ENCODE peak calls at places on chromosome 16, in nine cellular contexts. N is fibroblast of pulmonary artery; O is CD8-positive, alpha-beta T cell; I is keratinocyte; D is AG10803; P is epithelial cell of esophagus; W is endothelial cell; B is transverse colon; Q is tibial nerve. J is an unnamed sample.

GRCh38 chr16:35011-35775 is 18.2 kb downstream of the POLR3K start:
- DNase-seq in O (no peak), I (no peak), D (no peak), B (no peak), P (peak; percentile 22), W (no peak), N (no peak), Q (no peak), J (no peak)

GRCh38 chr16:90018297-90019200 is 707 bp downstream of the DBNDD1 start:
- DNase-seq in O (no peak), P (peak; percentile 39), D (no peak), W (peak; percentile 31), B (peak; percentile 52), N (no peak), Q (no peak), I (no peak), J (no peak)

GRCh38 chr16:66899945-66900688 is 18.6 kb downstream of the CDH16 start:
- DNase-seq in Q (peak; percentile 65), B (peak; percentile 86), D (peak; percentile 51), O (no peak), P (peak; percentile 81), W (peak; percentile 30), I (no peak), N (peak; percentile 78), J (no peak)

GRCh38 chr16:56389554-56389953 is 35.8 kb downstream of the AMFR start:
- DNase-seq in Q (no peak), D (peak; percentile 97), N (peak; percentile 88), W (no peak), B (no peak), O (no peak), I (peak; percentile 38), P (peak; percentile 86), J (no peak)

GRCh38 chr16:29030086-29030840 is 45.4 kb downstream of the LAT start:
- DNase-seq in D (no peak), I (no peak), Q (no peak), B (no peak), P (no peak), W (no peak), N (no peak), O (no peak), J (no peak)

GRCh38 chr16:56618138-56618537 is 7.4 kb upstream of the MT1E start:
- DNase-seq in N (no peak), D (no peak), W (no peak), O (no peak), B (no peak), Q (no peak), I (no peak), P (no peak), J (no peak)

GRCh38 chr16:20874088-20874581 is 26.0 kb downstream of the DCUN1D3 start:
- DNase-seq in I (no peak), W (no peak), N (no peak), Q (no peak), O (no peak), D (peak; percentile 21), B (no peak), P (no peak), J (no peak)

GRCh38 chr16:88940196-88941050 is 36.6 kb downstream of the CBFA2T3 start:
- DNase-seq in N (no peak), O (no peak), I (no peak), B (no peak), Q (no peak), P (no peak), W (no peak), D (no peak), J (peak; percentile 69)

GRCh38 chr16:84545114-84545737 is 40.8 kb upstream of the MEAK7 start:
- DNase-seq in Q (no peak), I (no peak), O (no peak), W (no peak), P (no peak), B (no peak), D (no peak), N (no peak), J (no peak)

GRCh38 chr16:1528921-1529537 is 4.4 kb upstream of the TMEM204 start:
- DNase-seq in O (no peak), W (no peak), D (no peak), I (no peak), P (no peak), Q (no peak), B (no peak), N (no peak), J (no peak)

GRCh38 chr16:19008770-19009169 is 25.0 kb downstream of the TMC7 start:
- DNase-seq in P (peak; percentile 48), O (no peak), N (peak; percentile 22), I (no peak), D (peak; percentile 84), W (no peak), B (no peak), Q (no peak), J (no peak)

GRCh38 chr16:31874354-31875111 is 926 bp downstream of the ZNF267 start:
- DNase-seq in Q (no peak), D (peak; percentile 56), W (no peak), B (no peak), O (no peak), I (no peak), P (peak; percentile 83), N (peak; percentile 50), J (peak; percentile 52)

GRCh38 chr16:24731722-24732419 is 2.4 kb downstream of the TNRC6A start:
- DNase-seq in O (no peak), B (no peak), W (no peak), N (no peak), Q (no peak), D (no peak), I (no peak), P (no peak), J (no peak)

GRCh38 chr16:981695-982151 is at the start of gene SOX8:
- DNase-seq in O (no peak), I (no peak), B (no peak), D (no peak), N (no peak), Q (no peak), W (no peak), P (no peak), J (no peak)

DNA sequence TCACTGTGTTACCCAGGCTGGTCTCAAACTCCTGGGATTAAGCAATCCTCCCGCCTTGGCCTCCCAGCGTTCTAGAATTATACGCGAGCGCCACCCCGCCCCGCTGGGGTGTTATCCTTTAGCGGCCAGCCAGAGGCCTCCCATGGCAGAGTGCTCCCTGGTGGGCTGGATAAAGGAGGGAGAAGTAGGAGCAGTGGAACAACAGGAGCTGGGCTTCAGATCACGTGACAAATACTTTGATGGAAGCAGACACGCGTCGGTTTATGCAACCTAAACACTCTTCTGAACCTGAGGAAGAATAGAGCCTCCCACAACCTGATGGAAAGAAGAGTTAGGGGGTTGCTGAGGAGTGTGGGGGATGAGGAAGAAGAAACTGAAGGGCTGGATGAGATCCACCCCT is 2114.0 kb downstream of the TP53TG3F start:
- DNase-seq in B (no peak), N (no peak), I (no peak), Q (no peak), P (no peak), D (no peak), W (no peak), O (no peak), J (no peak)
- TF ChIP-seq CTCF in B (no peak), N (no peak), I (no peak), Q (no peak), P (no peak), D (no peak), W (no peak), O (no peak), J (no peak)

GRCh38 chr16:8639694-8640093 is 18.2 kb downstream of the METTL22 start:
- DNase-seq in I (no peak), W (no peak), Q (no peak), O (no peak), P (no peak), B (no peak), D (no peak), N (no peak), J (no peak)

GRCh38 chr16:8632675-8633182 is 11.2 kb downstream of the METTL22 start:
- DNase-seq in I (no peak), W (no peak), O (no peak), D (no peak), B (peak; percentile 15), Q (no peak), N (no peak), P (no peak), J (no peak)

GRCh38 chr16:8631373-8631772 is 9.9 kb downstream of the METTL22 start:
- DNase-seq in N (no peak), I (no peak), W (no peak), P (no peak), D (no peak), Q (no peak), B (no peak), O (no peak), J (no peak)

GRCh38 chr16:8631818-8632217 is 10.3 kb downstream of the METTL22 start:
- DNase-seq in B (no peak), P (no peak), O (no peak), N (no peak), Q (no peak), D (no peak), I (no peak), W (no peak), J (no peak)

GRCh38 chr16:8634991-8635736 is 13.7 kb downstream of the METTL22 start:
- DNase-seq in D (peak; percentile 25), P (peak; percentile 50), W (peak; percentile 51), I (no peak), O (no peak), Q (no peak), B (no peak), N (peak; percentile 57), J (no peak)
- TF ChIP-seq CTCF in D (peak; percentile 65), P (peak; percentile 85), W (peak; percentile 49), I (peak; percentile 54), O (no peak), Q (peak; percentile 19), B (peak; percentile 16), N (peak; percentile 92), J (no peak)

GRCh38 chr16:87680272-87680644 is 78.0 kb downstream of the JPH3 start:
- DNase-seq in B (no peak), I (no peak), P (no peak), D (no peak), Q (no peak), W (no peak), O (no peak), N (no peak), J (no peak)

GRCh38 chr16:87682852-87683399 is 80.6 kb downstream of the JPH3 start:
- DNase-seq in I (no peak), O (no peak), D (no peak), B (no peak), N (no peak), P (no peak), W (no peak), Q (no peak), J (no peak)

GRCh38 chr16:87684106-87684677 is 81.6 kb downstream of the KLHDC4 start:
- DNase-seq in N (no peak), I (no peak), O (no peak), Q (no peak), W (no peak), D (no peak), B (no peak), P (no peak), J (no peak)

GRCh38 chr16:87679593-87680271 is 77.4 kb downstream of the JPH3 start:
- DNase-seq in Q (no peak), I (no peak), D (no peak), W (no peak), B (no peak), P (no peak), N (no peak), O (no peak), J (no peak)

GRCh38 chr16:87681990-87682570 is 79.8 kb downstream of the JPH3 start:
- DNase-seq in B (no peak), D (peak; percentile 72), Q (no peak), O (no peak), I (no peak), N (peak; percentile 72), W (no peak), P (peak; percentile 40), J (no peak)
- TF ChIP-seq CTCF in B (no peak), D (peak; percentile 47), Q (no peak), O (no peak), I (peak; percentile 45), N (peak; percentile 49), W (no peak), P (peak; percentile 23), J (no peak)

GRCh38 chr16:54957403-54957802 is 26.7 kb downstream of the IRX5 start:
- DNase-seq in I (no peak), N (no peak), Q (no peak), P (peak; percentile 67), W (peak; percentile 32), D (no peak), O (no peak), B (peak; percentile 23), J (peak; percentile 51)
- TF ChIP-seq CTCF in I (peak; percentile 61), N (peak; percentile 41), Q (no peak), P (peak; percentile 64), W (peak; percentile 69), D (peak; percentile 49), O (no peak), B (peak; percentile 26), J (peak; percentile 30)

J was measured in GM13976.